ENCODE peak calls at places on chromosomes 16 and 17, in six cellular contexts. One of them, this sample, is unnamed.
A peak's percentile ranks its signal among the peaks of the same experiment; 100 is the strongest.

GRCh38 chr16:89172171-89172900 is 788 bp downstream of the CDH15 start:
- DNase-seq in fibroblast of lung: no peak
- DNase-seq in AG04450: no peak
- DNase-seq in psoas muscle: no peak
- DNase-seq in mucosa of descending colon: no peak
- DNase-seq in adrenal gland: no peak
- DNase-seq in this sample: no peak

GRCh38 chr17:17191346-17191792 is 14.8 kb downstream of the PLD6 start:
- DNase-seq in fibroblast of lung: peak; percentile 95
- DNase-seq in AG04450: peak; percentile 60
- DNase-seq in psoas muscle: peak; percentile 56
- DNase-seq in mucosa of descending colon: peak; percentile 48
- DNase-seq in adrenal gland: no peak
- DNase-seq in this sample: peak; percentile 84

GRCh38 chr17:40726919-40727318 is 23.4 kb upstream of the KRT24 start:
- DNase-seq in fibroblast of lung: peak; percentile 6
- DNase-seq in AG04450: no peak
- DNase-seq in psoas muscle: no peak
- DNase-seq in mucosa of descending colon: no peak
- DNase-seq in adrenal gland: no peak
- DNase-seq in this sample: peak; percentile 7

GRCh38 chr16:27736431-27736830 is 186.5 kb downstream of the KATNIP start:
- DNase-seq in fibroblast of lung: no peak
- DNase-seq in AG04450: no peak
- DNase-seq in psoas muscle: no peak
- DNase-seq in mucosa of descending colon: no peak
- DNase-seq in adrenal gland: no peak
- DNase-seq in this sample: no peak

GRCh38 chr16:63005356-63005755 is 969.1 kb upstream of the CDH8 start:
- DNase-seq in fibroblast of lung: no peak
- DNase-seq in AG04450: no peak
- DNase-seq in psoas muscle: no peak
- DNase-seq in mucosa of descending colon: no peak
- DNase-seq in adrenal gland: no peak
- DNase-seq in this sample: no peak

GRCh38 chr17:81035389-81036127 is 607 bp downstream of the BAIAP2 start:
- DNase-seq in fibroblast of lung: peak; percentile 60
- DNase-seq in AG04450: no peak
- DNase-seq in psoas muscle: no peak
- DNase-seq in mucosa of descending colon: no peak
- DNase-seq in adrenal gland: no peak
- DNase-seq in this sample: no peak

GRCh38 chr16:57619606-57620315 is 8.7 kb upstream of the ADGRG1 start:
- DNase-seq in fibroblast of lung: no peak
- DNase-seq in AG04450: no peak
- DNase-seq in psoas muscle: no peak
- DNase-seq in mucosa of descending colon: peak; percentile 91
- DNase-seq in adrenal gland: no peak
- DNase-seq in this sample: no peak

GRCh38 chr17:63843387-63844292 is 1.2 kb upstream of the SMARCD2 start:
- DNase-seq in fibroblast of lung: peak; percentile 68
- DNase-seq in AG04450: peak; percentile 44
- DNase-seq in psoas muscle: peak; percentile 61
- DNase-seq in mucosa of descending colon: peak; percentile 71
- DNase-seq in adrenal gland: peak; percentile 70
- DNase-seq in this sample: peak; percentile 27

GRCh38 chr17:17886253-17886652 is 49.5 kb upstream of the SREBF1 start:
- DNase-seq in fibroblast of lung: no peak
- DNase-seq in AG04450: no peak
- DNase-seq in psoas muscle: peak; percentile 41
- DNase-seq in mucosa of descending colon: no peak
- DNase-seq in adrenal gland: no peak
- DNase-seq in this sample: no peak

GRCh38 chr17:21286771-21287702 is 2.5 kb downstream of the MAP2K3 start:
- DNase-seq in fibroblast of lung: no peak
- DNase-seq in AG04450: no peak
- DNase-seq in psoas muscle: no peak
- DNase-seq in mucosa of descending colon: peak; percentile 82
- DNase-seq in adrenal gland: no peak
- DNase-seq in this sample: no peak

GRCh38 chr17:15659663-15660062 is 24.4 kb downstream of the TRIM16 start:
- DNase-seq in fibroblast of lung: peak; percentile 47
- DNase-seq in AG04450: no peak
- DNase-seq in psoas muscle: no peak
- DNase-seq in mucosa of descending colon: no peak
- DNase-seq in adrenal gland: peak; percentile 66
- DNase-seq in this sample: no peak

GRCh38 chr16:84689126-84689525 is 10.7 kb upstream of the USP10 start:
- DNase-seq in fibroblast of lung: peak; percentile 95
- DNase-seq in AG04450: peak; percentile 83
- DNase-seq in psoas muscle: no peak
- DNase-seq in mucosa of descending colon: no peak
- DNase-seq in adrenal gland: no peak
- DNase-seq in this sample: peak; percentile 87

GRCh38 chr16:57091200-57091989 is 988 bp upstream of the CPNE2 start:
- DNase-seq in fibroblast of lung: peak; percentile 57
- DNase-seq in AG04450: no peak
- DNase-seq in psoas muscle: peak; percentile 51
- DNase-seq in mucosa of descending colon: peak; percentile 68
- DNase-seq in adrenal gland: peak; percentile 24
- DNase-seq in this sample: peak; percentile 50

GRCh38 chr16:58853830-58854229 is 119.7 kb upstream of the GOT2 start:
- DNase-seq in fibroblast of lung: no peak
- DNase-seq in AG04450: no peak
- DNase-seq in psoas muscle: no peak
- DNase-seq in mucosa of descending colon: no peak
- DNase-seq in adrenal gland: no peak
- DNase-seq in this sample: no peak

GRCh38 chr16:50474138-50474537 is 74.1 kb upstream of the NKD1 start:
- DNase-seq in fibroblast of lung: no peak
- DNase-seq in AG04450: no peak
- DNase-seq in psoas muscle: no peak
- DNase-seq in mucosa of descending colon: no peak
- DNase-seq in adrenal gland: peak; percentile 54
- DNase-seq in this sample: no peak

GRCh38 chr17:47229535-47230443 is 20.6 kb downstream of the MYL4 start:
- DNase-seq in fibroblast of lung: peak; percentile 91
- DNase-seq in AG04450: peak; percentile 93
- DNase-seq in psoas muscle: peak; percentile 80
- DNase-seq in mucosa of descending colon: peak; percentile 73
- DNase-seq in adrenal gland: peak; percentile 92
- DNase-seq in this sample: peak; percentile 94

GRCh38 chr17:40615295-40615988 is 32.2 kb downstream of the SMARCE1 start:
- DNase-seq in fibroblast of lung: peak; percentile 35
- DNase-seq in AG04450: no peak
- DNase-seq in psoas muscle: no peak
- DNase-seq in mucosa of descending colon: no peak
- DNase-seq in adrenal gland: peak; percentile 45
- DNase-seq in this sample: peak; percentile 34

GRCh38 chr17:32323784-32324590 is 18.0 kb downstream of the C17orf75 start:
- DNase-seq in fibroblast of lung: peak; percentile 20
- DNase-seq in AG04450: no peak
- DNase-seq in psoas muscle: no peak
- DNase-seq in mucosa of descending colon: no peak
- DNase-seq in adrenal gland: peak; percentile 42
- DNase-seq in this sample: no peak

GRCh38 chr17:4953461-4953961 is 2.6 kb downstream of the ENO3 start:
- DNase-seq in fibroblast of lung: peak; percentile 78
- DNase-seq in AG04450: no peak
- DNase-seq in psoas muscle: no peak
- DNase-seq in mucosa of descending colon: no peak
- DNase-seq in adrenal gland: no peak
- DNase-seq in this sample: peak; percentile 70

GRCh38 chr17:64964796-64965195 is 45.5 kb upstream of the LRRC37A3 start:
- DNase-seq in fibroblast of lung: peak; percentile 63
- DNase-seq in AG04450: no peak
- DNase-seq in psoas muscle: no peak
- DNase-seq in mucosa of descending colon: no peak
- DNase-seq in adrenal gland: no peak
- DNase-seq in this sample: no peak

GRCh38 chr17:81376946-81377733 is 18.1 kb upstream of the BAHCC1 start:
- DNase-seq in fibroblast of lung: no peak
- DNase-seq in AG04450: no peak
- DNase-seq in psoas muscle: no peak
- DNase-seq in mucosa of descending colon: no peak
- DNase-seq in adrenal gland: no peak
- DNase-seq in this sample: no peak

GRCh38 chr17:40818733-40819527 is 3.5 kb downstream of the KRT10 start:
- DNase-seq in fibroblast of lung: peak; percentile 82
- DNase-seq in AG04450: peak; percentile 30
- DNase-seq in psoas muscle: peak; percentile 80
- DNase-seq in mucosa of descending colon: peak; percentile 90
- DNase-seq in adrenal gland: peak; percentile 76
- DNase-seq in this sample: peak; percentile 87

GRCh38 chr17:70810609-70811008 is 641.3 kb downstream of the KCNJ2 start:
- DNase-seq in fibroblast of lung: peak; percentile 45
- DNase-seq in AG04450: peak; percentile 32
- DNase-seq in psoas muscle: no peak
- DNase-seq in mucosa of descending colon: no peak
- DNase-seq in adrenal gland: no peak
- DNase-seq in this sample: no peak

GRCh38 chr16:7731121-7731520 is 398.5 kb downstream of the RBFOX1 start:
- DNase-seq in fibroblast of lung: no peak
- DNase-seq in AG04450: no peak
- DNase-seq in psoas muscle: no peak
- DNase-seq in mucosa of descending colon: no peak
- DNase-seq in adrenal gland: no peak
- DNase-seq in this sample: no peak

GRCh38 chr16:3797473-3797872 is 80.1 kb upstream of the TRAP1 start:
- DNase-seq in fibroblast of lung: peak; percentile 14
- DNase-seq in AG04450: no peak
- DNase-seq in psoas muscle: no peak
- DNase-seq in mucosa of descending colon: no peak
- DNase-seq in adrenal gland: no peak
- DNase-seq in this sample: no peak
- H3K4me3 ChIP-seq in fibroblast of lung: no peak overlapping the region
- H3K4me3 ChIP-seq in AG04450: no peak overlapping the region
- H3K4me3 ChIP-seq in psoas muscle: no peak overlapping the region
- H3K4me3 ChIP-seq in mucosa of descending colon: no peak overlapping the region
- H3K4me3 ChIP-seq in adrenal gland: no peak overlapping the region
- H3K4me3 ChIP-seq in this sample: no peak overlapping the region

DNA sequence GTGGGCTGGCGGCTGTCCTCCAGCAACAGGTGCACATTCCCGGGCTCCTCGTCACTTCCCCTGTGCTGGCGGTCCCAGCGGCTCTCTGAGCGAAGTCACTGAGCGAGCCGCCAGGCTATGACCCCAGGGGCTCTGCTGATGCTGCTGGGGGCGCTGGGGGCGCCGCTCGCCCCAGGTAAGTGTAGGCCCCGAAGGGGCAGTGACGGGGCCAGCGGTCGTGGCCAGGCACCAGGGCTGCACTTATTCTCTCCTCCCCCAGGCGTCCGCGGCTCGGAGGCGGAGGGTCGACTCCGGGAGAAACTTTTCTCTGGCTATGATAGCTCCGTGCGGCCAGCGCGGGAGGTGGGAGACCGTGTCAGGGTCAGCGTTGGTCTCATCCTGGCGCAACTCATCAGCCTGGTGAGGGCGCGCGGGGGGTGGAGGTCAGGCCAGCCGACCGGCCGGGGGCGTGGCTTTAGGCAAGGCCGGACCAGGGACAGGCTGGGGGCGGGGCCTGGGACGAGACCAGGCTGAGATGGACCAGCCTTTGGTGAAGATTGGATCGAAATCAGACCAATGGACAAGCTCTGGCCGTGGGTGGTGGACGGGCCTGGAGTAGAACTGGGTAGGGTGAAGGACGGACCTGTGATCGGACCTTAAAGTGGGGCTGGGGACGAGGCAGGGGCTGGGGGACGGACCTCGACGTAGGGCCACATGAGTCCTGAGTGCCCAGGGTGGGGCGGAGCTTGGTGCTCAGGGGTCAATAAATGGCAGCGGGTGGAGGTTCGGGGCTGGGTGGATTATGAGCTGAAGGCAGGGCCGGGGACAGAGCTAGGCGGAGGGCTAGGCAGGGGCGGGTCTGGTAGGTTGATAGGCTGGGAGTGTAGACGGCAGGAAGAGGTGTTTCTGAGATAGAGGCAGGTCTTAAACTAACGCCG is at the start of gene CHRNB1:
- DNase-seq in fibroblast of lung: peak; percentile 52
- DNase-seq in AG04450: no peak
- DNase-seq in psoas muscle: peak; percentile 93
- DNase-seq in mucosa of descending colon: peak; percentile 88
- DNase-seq in adrenal gland: peak; percentile 98
- DNase-seq in this sample: peak; percentile 10
- TF ChIP-seq CTCF in fibroblast of lung: no peak
- TF ChIP-seq CTCF in AG04450: no peak
- TF ChIP-seq CTCF in psoas muscle: peak; percentile 10
- TF ChIP-seq CTCF in mucosa of descending colon: no peak
- TF ChIP-seq CTCF in adrenal gland: peak; percentile 33
- TF ChIP-seq CTCF in this sample: no peak

DNA sequence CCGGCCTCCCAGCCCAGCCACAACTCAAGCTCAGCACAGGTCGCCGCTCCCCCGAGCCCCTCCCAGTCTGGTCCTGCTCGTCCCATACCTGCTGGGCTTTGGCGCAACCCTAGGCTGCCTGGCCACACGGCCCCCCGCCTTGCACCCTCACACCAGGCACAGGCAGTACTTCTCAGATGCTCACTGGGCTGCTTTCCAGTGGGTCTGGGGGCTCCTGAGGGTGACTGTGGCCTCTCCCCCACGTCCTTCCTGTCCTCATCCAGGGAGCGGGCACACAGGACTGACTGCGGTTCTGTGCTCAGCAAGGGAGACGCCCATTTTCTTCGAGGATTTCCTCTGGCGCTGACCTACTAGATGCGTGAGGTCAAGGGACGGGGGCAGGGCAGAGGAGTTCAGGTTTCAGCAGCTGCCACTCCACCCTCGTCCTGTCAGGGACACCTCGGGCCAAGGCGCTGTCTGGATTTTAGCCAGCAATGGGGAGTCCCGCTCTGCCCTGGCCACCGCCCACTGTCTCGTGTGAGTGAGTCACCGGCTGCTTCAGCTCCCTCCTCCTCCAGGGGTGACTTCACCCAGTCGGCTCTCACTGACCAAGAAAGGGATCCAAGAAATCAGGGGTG is 115.8 kb downstream of the NPIPB11 start:
- DNase-seq in fibroblast of lung: peak; percentile 89
- DNase-seq in AG04450: peak; percentile 87
- DNase-seq in psoas muscle: peak; percentile 97
- DNase-seq in mucosa of descending colon: peak; percentile 97
- DNase-seq in adrenal gland: peak; percentile 98
- DNase-seq in this sample: peak; percentile 90
- H3K4me3 ChIP-seq in fibroblast of lung: no peak overlapping the region
- H3K4me3 ChIP-seq in AG04450: peak overlapping the region; percentile 45
- H3K4me3 ChIP-seq in psoas muscle: peak overlapping the region; percentile 30
- H3K4me3 ChIP-seq in mucosa of descending colon: no peak overlapping the region
- H3K4me3 ChIP-seq in adrenal gland: no peak overlapping the region
- H3K4me3 ChIP-seq in this sample: no peak overlapping the region

DNA sequence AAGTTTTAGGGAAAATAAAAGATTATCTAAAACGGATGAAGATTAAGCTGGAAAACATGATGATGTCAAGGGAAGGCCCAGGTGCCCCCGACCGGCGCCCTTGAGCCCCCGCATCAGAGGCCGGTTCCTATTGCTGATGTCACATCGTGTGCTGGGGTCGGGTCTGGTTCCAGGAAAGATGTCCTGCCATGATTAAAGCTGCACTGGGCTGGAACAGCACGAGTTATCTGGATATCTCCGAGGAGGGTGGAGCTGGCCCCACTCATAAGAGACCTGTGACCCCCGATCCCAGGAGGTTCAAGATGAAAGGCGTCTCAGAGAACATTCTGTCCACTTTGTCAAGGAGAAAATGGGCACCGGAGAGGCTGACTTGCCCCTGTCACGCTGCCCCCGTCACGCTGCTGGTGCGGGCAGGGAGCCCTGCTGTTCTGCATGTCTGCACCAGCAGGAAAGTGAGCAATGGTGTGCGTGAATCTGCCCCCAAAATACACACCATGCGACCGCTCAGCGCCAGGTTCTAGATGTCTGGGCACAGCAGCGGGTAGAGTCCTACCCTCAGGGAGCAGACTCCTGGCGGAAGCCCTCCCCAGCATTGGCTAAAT is 53.0 kb downstream of the ENGASE start:
- DNase-seq in fibroblast of lung: no peak
- DNase-seq in AG04450: no peak
- DNase-seq in psoas muscle: no peak
- DNase-seq in mucosa of descending colon: no peak
- DNase-seq in adrenal gland: no peak
- DNase-seq in this sample: no peak
- TF ChIP-seq CTCF in fibroblast of lung: no peak
- TF ChIP-seq CTCF in AG04450: no peak
- TF ChIP-seq CTCF in psoas muscle: no peak
- TF ChIP-seq CTCF in mucosa of descending colon: no peak
- TF ChIP-seq CTCF in adrenal gland: no peak
- TF ChIP-seq CTCF in this sample: no peak